ENCODE peak calls at places on chromosomes 1 and 21, in six cellular contexts. One of them, this sample, is unnamed. For H3K36me3, the result is how much of the 10 kb centered on the place peaks cover.

GRCh38 chr1:109815809-109816791 is 52.4 kb upstream of the EPS8L3 start:
- DNase-seq in uterus: no peak
- DNase-seq in GM12878: peak
- DNase-seq in IMR-90: no peak
- DNase-seq in adrenal gland: no peak
- DNase-seq in HCT116: no peak
- DNase-seq in this sample: no peak

GRCh38 chr1:221419513-221420088 is 322.3 kb downstream of the DUSP10 start:
- DNase-seq in uterus: no peak
- DNase-seq in GM12878: no peak
- DNase-seq in IMR-90: peak
- DNase-seq in adrenal gland: no peak
- DNase-seq in HCT116: no peak
- DNase-seq in this sample: no peak

GRCh38 chr1:87800006-87800405 is 471.3 kb downstream of the LMO4 start:
- DNase-seq in uterus: no peak
- DNase-seq in GM12878: no peak
- DNase-seq in IMR-90: peak
- DNase-seq in adrenal gland: no peak
- DNase-seq in HCT116: no peak
- DNase-seq in this sample: no peak

GRCh38 chr1:108817811-108818210 is 39.1 kb downstream of the AKNAD1 start:
- DNase-seq in uterus: no peak
- DNase-seq in GM12878: no peak
- DNase-seq in IMR-90: no peak
- DNase-seq in adrenal gland: no peak
- DNase-seq in HCT116: no peak
- DNase-seq in this sample: no peak

GRCh38 chr21:45295576-45296365 is 8.1 kb upstream of the POFUT2 start:
- DNase-seq in uterus: peak
- DNase-seq in GM12878: no peak
- DNase-seq in IMR-90: peak
- DNase-seq in adrenal gland: peak
- DNase-seq in HCT116: no peak
- DNase-seq in this sample: no peak

GRCh38 chr1:163315773-163316374 is 5.9 kb upstream of the NUF2 start:
- DNase-seq in uterus: peak
- DNase-seq in GM12878: no peak
- DNase-seq in IMR-90: peak
- DNase-seq in adrenal gland: peak
- DNase-seq in HCT116: no peak
- DNase-seq in this sample: no peak

GRCh38 chr1:32949519-32949918 is 15.1 kb downstream of the RNF19B start:
- DNase-seq in uterus: no peak
- DNase-seq in GM12878: no peak
- DNase-seq in IMR-90: no peak
- DNase-seq in adrenal gland: no peak
- DNase-seq in HCT116: no peak
- DNase-seq in this sample: no peak

GRCh38 chr1:229230136-229230892 is 40.6 kb upstream of the RAB4A start:
- DNase-seq in uterus: no peak
- DNase-seq in GM12878: no peak
- DNase-seq in IMR-90: no peak
- DNase-seq in adrenal gland: no peak
- DNase-seq in HCT116: no peak
- DNase-seq in this sample: no peak

GRCh38 chr21:25871566-25871965 is 136.8 kb downstream of the GABPA start:
- DNase-seq in uterus: no peak
- DNase-seq in GM12878: no peak
- DNase-seq in IMR-90: no peak
- DNase-seq in adrenal gland: no peak
- DNase-seq in HCT116: no peak
- DNase-seq in this sample: no peak

GRCh38 chr1:6612641-6613360 is 730 bp upstream of the PHF13 start:
- DNase-seq in uterus: no peak
- DNase-seq in GM12878: no peak
- DNase-seq in IMR-90: peak
- DNase-seq in adrenal gland: peak
- DNase-seq in HCT116: no peak
- DNase-seq in this sample: no peak

GRCh38 chr1:24544239-24544638 is 11.6 kb upstream of the NCMAP start:
- DNase-seq in uterus: no peak
- DNase-seq in GM12878: no peak
- DNase-seq in IMR-90: no peak
- DNase-seq in adrenal gland: no peak
- DNase-seq in HCT116: no peak
- DNase-seq in this sample: no peak

GRCh38 chr1:44048816-44049215 is 17.6 kb upstream of the SLC6A9 start:
- DNase-seq in uterus: no peak
- DNase-seq in GM12878: no peak
- DNase-seq in IMR-90: peak
- DNase-seq in adrenal gland: no peak
- DNase-seq in HCT116: no peak
- DNase-seq in this sample: no peak

GRCh38 chr21:37367758-37368535 is 1.4 kb downstream of the DYRK1A start:
- DNase-seq in uterus: peak
- DNase-seq in GM12878: no peak
- DNase-seq in IMR-90: peak
- DNase-seq in adrenal gland: peak
- DNase-seq in HCT116: no peak
- DNase-seq in this sample: no peak

GRCh38 chr21:35294231-35294898 is 245.3 kb upstream of the RUNX1 start:
- DNase-seq in uterus: no peak
- DNase-seq in GM12878: no peak
- DNase-seq in IMR-90: no peak
- DNase-seq in adrenal gland: no peak
- DNase-seq in HCT116: peak
- DNase-seq in this sample: no peak

GRCh38 chr1:218711021-218711420 is 365.9 kb downstream of the TGFB2 start:
- DNase-seq in uterus: no peak
- DNase-seq in GM12878: no peak
- DNase-seq in IMR-90: peak
- DNase-seq in adrenal gland: no peak
- DNase-seq in HCT116: no peak
- DNase-seq in this sample: no peak

GRCh38 chr1:205587576-205587975 is 44.2 kb downstream of the ELK4 start:
- DNase-seq in uterus: peak
- DNase-seq in GM12878: no peak
- DNase-seq in IMR-90: no peak
- DNase-seq in adrenal gland: no peak
- DNase-seq in HCT116: no peak
- DNase-seq in this sample: no peak

GRCh38 chr1:10692401-10693021 is 103.9 kb downstream of the CASZ1 start:
- DNase-seq in uterus: no peak
- DNase-seq in GM12878: no peak
- DNase-seq in IMR-90: no peak
- DNase-seq in adrenal gland: no peak
- DNase-seq in HCT116: peak
- DNase-seq in this sample: no peak

GRCh38 chr1:63698001-63698838 is 75.6 kb upstream of the ROR1 start:
- DNase-seq in uterus: no peak
- DNase-seq in GM12878: no peak
- DNase-seq in IMR-90: peak
- DNase-seq in adrenal gland: peak
- DNase-seq in HCT116: no peak
- DNase-seq in this sample: no peak

GRCh38 chr1:186670279-186670964 is 9.8 kb downstream of the PTGS2 start:
- DNase-seq in uterus: no peak
- DNase-seq in GM12878: no peak
- DNase-seq in IMR-90: no peak
- DNase-seq in adrenal gland: no peak
- DNase-seq in HCT116: no peak
- DNase-seq in this sample: no peak

GRCh38 chr1:85447000-85447943 is 17.7 kb downstream of the DDAH1 start:
- DNase-seq in uterus: no peak
- DNase-seq in GM12878: no peak
- DNase-seq in IMR-90: peak
- DNase-seq in adrenal gland: no peak
- DNase-seq in HCT116: no peak
- DNase-seq in this sample: no peak

GRCh38 chr1:113199718-113200455 is 126.9 kb downstream of the LRIG2 start:
- DNase-seq in uterus: no peak
- DNase-seq in GM12878: no peak
- DNase-seq in IMR-90: no peak
- DNase-seq in adrenal gland: no peak
- DNase-seq in HCT116: no peak
- DNase-seq in this sample: peak

GRCh38 chr1:229694053-229694693 is 68.1 kb downstream of the URB2 start:
- DNase-seq in uterus: peak
- DNase-seq in GM12878: no peak
- DNase-seq in IMR-90: peak
- DNase-seq in adrenal gland: peak
- DNase-seq in HCT116: no peak
- DNase-seq in this sample: no peak

DNA sequence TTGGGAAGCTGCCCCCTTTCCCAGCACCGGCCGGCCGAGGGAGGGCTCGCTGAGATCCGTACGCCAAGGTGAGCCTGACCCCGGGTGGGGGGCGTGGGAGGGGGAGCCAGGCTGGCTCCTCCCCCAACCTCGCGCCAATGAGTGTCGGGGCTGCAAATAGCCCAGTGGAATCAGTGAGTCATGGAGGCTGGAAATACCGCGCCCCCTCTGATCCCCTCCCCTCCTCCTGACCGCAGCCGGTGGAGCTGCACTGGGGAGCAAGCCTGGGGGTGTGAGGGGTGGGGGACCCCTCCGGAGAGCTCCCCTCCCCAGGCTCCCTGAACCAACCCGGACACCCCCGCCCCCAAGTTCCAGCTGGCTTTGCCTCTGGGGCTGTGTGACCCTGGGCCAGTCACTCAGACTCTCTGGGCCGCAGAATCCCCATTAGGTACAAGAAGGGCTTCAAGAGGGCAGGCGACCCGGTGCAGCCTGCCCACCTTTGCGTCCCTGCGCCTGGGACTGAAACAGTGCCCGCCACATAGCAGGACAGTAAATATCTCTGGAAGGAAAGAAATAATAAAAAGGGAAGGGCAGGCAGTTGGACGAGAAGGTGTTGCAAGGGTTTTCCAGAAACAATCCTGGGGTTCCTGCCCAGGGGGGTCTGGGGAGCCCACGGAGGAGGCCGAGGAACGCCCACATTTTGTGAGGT is 4.5 kb downstream of the HSPB7 start:
- DNase-seq in uterus: peak
- DNase-seq in GM12878: peak
- DNase-seq in IMR-90: peak
- DNase-seq in adrenal gland: peak
- DNase-seq in HCT116: peak
- DNase-seq in this sample: no peak
- H3K27ac ChIP-seq in uterus: peak
- H3K27ac ChIP-seq in GM12878: no peak
- H3K27ac ChIP-seq in IMR-90: no peak
- H3K27ac ChIP-seq in adrenal gland: peak
- H3K27ac ChIP-seq in HCT116: peak
- H3K27ac ChIP-seq in this sample: no peak

GRCh38 chr1:167429612-167430011 is 88.7 kb downstream of the CD247 start:
- DNase-seq in uterus: no peak
- DNase-seq in GM12878: no peak
- DNase-seq in IMR-90: no peak
- DNase-seq in adrenal gland: no peak
- DNase-seq in HCT116: no peak
- DNase-seq in this sample: no peak

GRCh38 chr1:167431909-167432650 is 86.2 kb downstream of the CD247 start:
- DNase-seq in uterus: no peak
- DNase-seq in GM12878: no peak
- DNase-seq in IMR-90: no peak
- DNase-seq in adrenal gland: no peak
- DNase-seq in HCT116: no peak
- DNase-seq in this sample: no peak

GRCh38 chr1:167430134-167430848 is 88.0 kb downstream of the CD247 start:
- DNase-seq in uterus: no peak
- DNase-seq in GM12878: no peak
- DNase-seq in IMR-90: no peak
- DNase-seq in adrenal gland: no peak
- DNase-seq in HCT116: no peak
- DNase-seq in this sample: no peak

GRCh38 chr1:167431261-167431908 is 86.9 kb downstream of the CD247 start:
- DNase-seq in uterus: no peak
- DNase-seq in GM12878: no peak
- DNase-seq in IMR-90: no peak
- DNase-seq in adrenal gland: no peak
- DNase-seq in HCT116: no peak
- DNase-seq in this sample: no peak

DNA sequence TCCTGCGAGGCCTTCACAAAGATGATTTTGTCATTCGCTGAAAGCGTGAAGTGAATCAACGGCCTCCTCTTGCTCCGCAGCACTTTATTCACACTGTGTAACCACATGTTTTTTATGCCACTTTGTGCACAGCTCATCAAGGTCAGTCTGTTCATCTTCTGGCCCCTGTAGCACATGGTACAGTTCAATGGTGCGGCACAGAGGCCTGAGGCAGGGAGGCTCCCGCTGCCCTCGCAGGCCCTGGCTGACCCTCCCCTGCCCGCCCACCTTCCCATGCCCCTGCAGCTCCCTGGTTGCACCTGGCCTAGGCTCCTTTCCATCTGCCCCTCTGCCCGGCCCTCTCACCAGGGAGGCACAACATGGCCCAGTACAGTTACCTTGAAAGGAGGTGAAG is 87.5 kb downstream of the CD247 start:
- DNase-seq in uterus: no peak
- DNase-seq in GM12878: no peak
- DNase-seq in IMR-90: no peak
- DNase-seq in adrenal gland: no peak
- DNase-seq in HCT116: no peak
- DNase-seq in this sample: no peak
- H3K36me3 ChIP-seq in uterus: under half
- H3K36me3 ChIP-seq in GM12878: under half
- H3K36me3 ChIP-seq in IMR-90: under half
- H3K36me3 ChIP-seq in adrenal gland: under half
- H3K36me3 ChIP-seq in HCT116: under half
- H3K36me3 ChIP-seq in this sample: under half

GRCh38 chr1:20029178-20029912 is 40.6 kb upstream of the PLA2G5 start:
- DNase-seq in uterus: no peak
- DNase-seq in GM12878: no peak
- DNase-seq in IMR-90: no peak
- DNase-seq in adrenal gland: no peak
- DNase-seq in HCT116: no peak
- DNase-seq in this sample: no peak

GRCh38 chr1:20031836-20032235 is 38.2 kb upstream of the PLA2G5 start:
- DNase-seq in uterus: no peak
- DNase-seq in GM12878: no peak
- DNase-seq in IMR-90: no peak
- DNase-seq in adrenal gland: no peak
- DNase-seq in HCT116: no peak
- DNase-seq in this sample: no peak

GRCh38 chr1:20032425-20032824 is 37.6 kb upstream of the PLA2G5 start:
- DNase-seq in uterus: no peak
- DNase-seq in GM12878: no peak
- DNase-seq in IMR-90: no peak
- DNase-seq in adrenal gland: no peak
- DNase-seq in HCT116: no peak
- DNase-seq in this sample: no peak

GRCh38 chr1:20033396-20033795 is 36.6 kb upstream of the PLA2G5 start:
- DNase-seq in uterus: no peak
- DNase-seq in GM12878: no peak
- DNase-seq in IMR-90: no peak
- DNase-seq in adrenal gland: no peak
- DNase-seq in HCT116: no peak
- DNase-seq in this sample: no peak

GRCh38 chr1:20031161-20031560 is 38.8 kb upstream of the PLA2G5 start:
- DNase-seq in uterus: no peak
- DNase-seq in GM12878: no peak
- DNase-seq in IMR-90: no peak
- DNase-seq in adrenal gland: no peak
- DNase-seq in HCT116: no peak
- DNase-seq in this sample: no peak
- H3K27ac ChIP-seq in uterus: no peak
- H3K27ac ChIP-seq in GM12878: no peak
- H3K27ac ChIP-seq in IMR-90: no peak
- H3K27ac ChIP-seq in adrenal gland: no peak
- H3K27ac ChIP-seq in HCT116: no peak
- H3K27ac ChIP-seq in this sample: no peak

GRCh38 chr21:43691086-43691795 is 27.7 kb upstream of the PDXK start:
- DNase-seq in uterus: no peak
- DNase-seq in GM12878: no peak
- DNase-seq in IMR-90: no peak
- DNase-seq in adrenal gland: no peak
- DNase-seq in HCT116: no peak
- DNase-seq in this sample: no peak
- H3K36me3 ChIP-seq in uterus: under half
- H3K36me3 ChIP-seq in GM12878: under half
- H3K36me3 ChIP-seq in IMR-90: half or more
- H3K36me3 ChIP-seq in adrenal gland: under half
- H3K36me3 ChIP-seq in HCT116: half or more
- H3K36me3 ChIP-seq in this sample: half or more